ENCODE peak calls at places on chromosomes 5 and 9, in six cellular contexts. N, O, L, M, W and R are unnamed samples.

GRCh38 chr5:73796164-73797141 is 170.5 kb downstream of the ARHGEF28 start:
- DNase-seq in N (peak), O (no peak), L (peak), M (no peak), W (peak), R (no peak)

GRCh38 chr5:150632305-150633160 is 7.9 kb upstream of the SYNPO start:
- DNase-seq in N (peak), O (no peak), L (no peak), M (no peak), W (peak), R (no peak)

GRCh38 chr9:85534340-85534739 is 207.4 kb downstream of the AGTPBP1 start:
- DNase-seq in N (no peak), O (no peak), L (peak), M (no peak), W (no peak), R (no peak)

GRCh38 chr5:31130682-31131081 is 62.8 kb upstream of the CDH6 start:
- DNase-seq in N (no peak), O (no peak), L (no peak), M (no peak), W (no peak), R (no peak)

GRCh38 chr5:110267714-110268113 is 458.8 kb downstream of the TMEM232 start:
- DNase-seq in N (no peak), O (no peak), L (no peak), M (no peak), W (no peak), R (no peak)

GRCh38 chr9:35760651-35761050 is 6.6 kb upstream of the MSMP start:
- DNase-seq in N (peak), O (no peak), L (peak), M (no peak), W (peak), R (no peak)

GRCh38 chr5:132387649-132388117 is 18.2 kb downstream of the SLC22A5 start:
- DNase-seq in N (peak), O (peak), L (peak), M (no peak), W (peak), R (no peak)

GRCh38 chr9:72579880-72580570 is 58.6 kb downstream of the TMC1 start:
- DNase-seq in N (no peak), O (no peak), L (no peak), M (no peak), W (peak), R (no peak)

GRCh38 chr9:113520109-113520642 is 56.6 kb downstream of the RGS3 start:
- DNase-seq in N (no peak), O (no peak), L (peak), M (peak), W (peak), R (no peak)

GRCh38 chr5:43315262-43315661 is 2.0 kb upstream of the HMGCS1 start:
- DNase-seq in N (peak), O (peak), L (no peak), M (no peak), W (peak), R (no peak)